ENCODE peak calls at places on chromosomes 7 and 10, in eight cellular contexts. H is neural progenitor cell, M is H1, X is PC-3, U is GM23338, K is GM23248, E is SK-N-SH, J is hepatocyte. P is an unnamed sample. For H3K36me3, the result is how much of the 10 kb centered on the place peaks cover.

GRCh38 chr7:105642264-105642663 is 61.0 kb upstream of the EFCAB10 start:
- DNase-seq in H (no peak), M (no peak), X (no peak), U (no peak), K (no peak), E (no peak), J (no peak), P (no peak)

GRCh38 chr10:87763086-87763861 is 54.8 kb downstream of the ATAD1 start:
- DNase-seq in H (no peak), M (no peak), X (no peak), U (no peak), K (no peak), E (no peak), J (no peak), P (no peak)

GRCh38 chr7:1027285-1028043 is 16.9 kb upstream of the GPR146 start:
- DNase-seq in H (peak), M (peak), X (peak), U (peak), K (peak), E (peak), J (peak), P (peak)

GRCh38 chr10:56116684-56117083 is 244.4 kb downstream of the ZWINT start:
- DNase-seq in H (peak), M (no peak), X (peak), U (peak), K (no peak), E (peak), J (peak), P (no peak)

GRCh38 chr7:52161483-52161882 is 844.9 kb upstream of the COBL start:
- DNase-seq in H (no peak), M (no peak), X (no peak), U (no peak), K (no peak), E (no peak), J (no peak), P (no peak)

GRCh38 chr10:107579970-107580369 is 415.5 kb upstream of the SORCS1 start:
- DNase-seq in H (no peak), M (no peak), X (peak), U (no peak), K (no peak), E (no peak), J (no peak), P (no peak)

GRCh38 chr10:119413738-119414611 is 128.5 kb downstream of the RGS10 start:
- DNase-seq in H (no peak), M (no peak), X (no peak), U (no peak), K (no peak), E (no peak), J (peak), P (no peak)

GRCh38 chr10:93445097-93445960 is 36.8 kb downstream of the MYOF start:
- DNase-seq in H (peak), M (peak), X (peak), U (peak), K (peak), E (peak), J (peak), P (peak)

GRCh38 chr7:147541261-147541660 is 1049.3 kb upstream of the C7orf33 start:
- DNase-seq in H (no peak), M (no peak), X (no peak), U (no peak), K (no peak), E (no peak), J (no peak), P (no peak)

GRCh38 chr7:155230169-155230593 is 67.5 kb upstream of the INSIG1 start:
- DNase-seq in H (peak), M (no peak), X (peak), U (peak), K (peak), E (no peak), J (peak), P (no peak)

GRCh38 chr7:129169171-129169643 is 19.2 kb upstream of the SMO start:
- DNase-seq in H (peak), M (peak), X (no peak), U (peak), K (peak), E (no peak), J (peak), P (no peak)

GRCh38 chr10:77371421-77371820 is 266.2 kb downstream of the KCNMA1 start:
- DNase-seq in H (no peak), M (no peak), X (no peak), U (no peak), K (no peak), E (no peak), J (no peak), P (no peak)

GRCh38 chr10:65802391-65802790 is 1123.4 kb upstream of the LRRTM3 start:
- DNase-seq in H (no peak), M (no peak), X (no peak), U (no peak), K (no peak), E (no peak), J (no peak), P (no peak)

GRCh38 chr10:77636967-77637473 is 588 bp downstream of the KCNMA1 start:
- DNase-seq in H (peak), M (peak), X (no peak), U (no peak), K (peak), E (peak), J (no peak), P (no peak)

GRCh38 chr7:70728873-70729552 is 402.9 kb upstream of the GALNT17 start:
- DNase-seq in H (peak), M (peak), X (no peak), U (peak), K (no peak), E (no peak), J (peak), P (no peak)

GRCh38 chr7:109836016-109836415 is 1254.9 kb upstream of the LRRN3 start:
- DNase-seq in H (no peak), M (no peak), X (no peak), U (no peak), K (no peak), E (no peak), J (no peak), P (no peak)

GRCh38 chr10:14603539-14604102 is 171.1 kb downstream of the FAM107B start:
- DNase-seq in H (peak), M (peak), X (peak), U (peak), K (peak), E (peak), J (peak), P (peak)

GRCh38 chr7:108459922-108460551 is 3.8 kb upstream of the NRCAM start:
- DNase-seq in H (peak), M (no peak), X (peak), U (peak), K (peak), E (peak), J (peak), P (peak)

GRCh38 chr10:128274938-128275337 is 148.7 kb upstream of the MKI67 start:
- DNase-seq in H (no peak), M (no peak), X (peak), U (no peak), K (peak), E (no peak), J (peak), P (no peak)

GRCh38 chr7:71735961-71736556 is 604.1 kb downstream of the GALNT17 start:
- DNase-seq in H (peak), M (peak), X (peak), U (peak), K (peak), E (peak), J (peak), P (peak)

GRCh38 chr10:126137557-126138221 is 241.3 kb downstream of the FANK1 start:
- DNase-seq in H (no peak), M (no peak), X (no peak), U (no peak), K (peak), E (no peak), J (no peak), P (no peak)

GRCh38 chr10:132519382-132520146 is 18.0 kb upstream of the INPP5A start:
- DNase-seq in H (no peak), M (no peak), X (no peak), U (no peak), K (no peak), E (no peak), J (no peak), P (no peak)

GRCh38 chr7:134660961-134661376 is 14.3 kb downstream of the BPGM start:
- DNase-seq in H (no peak), M (no peak), X (no peak), U (no peak), K (peak), E (no peak), J (no peak), P (no peak)

GRCh38 chr10:127117125-127117524 is 79.3 kb downstream of the INSYN2A start:
- DNase-seq in H (peak), M (peak), X (peak), U (peak), K (peak), E (no peak), J (peak), P (peak)

GRCh38 chr7:108002726-108003590 is at the start of gene LAMB1:
- DNase-seq in H (peak), M (peak), X (peak), U (peak), K (peak), E (peak), J (peak), P (no peak)

GRCh38 chr7:142391191-142391992 is 133.5 kb upstream of the PRSS58 start:
- DNase-seq in H (peak), M (peak), X (peak), U (peak), K (peak), E (no peak), J (peak), P (no peak)

GRCh38 chr7:48443051-48443450 is 271.8 kb downstream of the ABCA13 start:
- DNase-seq in H (no peak), M (no peak), X (no peak), U (no peak), K (no peak), E (no peak), J (no peak), P (no peak)

GRCh38 chr7:42671627-42672026 is 240.2 kb downstream of the C7orf25 start:
- DNase-seq in H (no peak), M (no peak), X (peak), U (no peak), K (peak), E (no peak), J (no peak), P (no peak)

GRCh38 chr10:16367899-16368298 is 68.9 kb upstream of the PTER start:
- DNase-seq in H (no peak), M (no peak), X (no peak), U (no peak), K (no peak), E (no peak), J (no peak), P (no peak)

GRCh38 chr10:75048669-75049098 is 62.8 kb upstream of the SAMD8 start:
- DNase-seq in H (no peak), M (no peak), X (no peak), U (no peak), K (peak), E (no peak), J (peak), P (no peak)

GRCh38 chr10:14374745-14375445 is 44.2 kb upstream of the FRMD4A start:
- DNase-seq in H (no peak), M (no peak), X (no peak), U (no peak), K (no peak), E (no peak), J (no peak), P (no peak)

GRCh38 chr10:117983961-117984360 is 62.8 kb downstream of the RAB11FIP2 start:
- DNase-seq in H (no peak), M (no peak), X (no peak), U (no peak), K (no peak), E (no peak), J (no peak), P (no peak)

GRCh38 chr7:99631311-99632109 is 14.8 kb downstream of the ZSCAN25 start:
- DNase-seq in H (peak), M (no peak), X (peak), U (peak), K (peak), E (no peak), J (peak), P (peak)

GRCh38 chr7:1950623-1951523 is 280.8 kb downstream of the ELFN1 start:
- DNase-seq in H (no peak), M (no peak), X (no peak), U (no peak), K (no peak), E (peak), J (no peak), P (no peak)

DNA sequence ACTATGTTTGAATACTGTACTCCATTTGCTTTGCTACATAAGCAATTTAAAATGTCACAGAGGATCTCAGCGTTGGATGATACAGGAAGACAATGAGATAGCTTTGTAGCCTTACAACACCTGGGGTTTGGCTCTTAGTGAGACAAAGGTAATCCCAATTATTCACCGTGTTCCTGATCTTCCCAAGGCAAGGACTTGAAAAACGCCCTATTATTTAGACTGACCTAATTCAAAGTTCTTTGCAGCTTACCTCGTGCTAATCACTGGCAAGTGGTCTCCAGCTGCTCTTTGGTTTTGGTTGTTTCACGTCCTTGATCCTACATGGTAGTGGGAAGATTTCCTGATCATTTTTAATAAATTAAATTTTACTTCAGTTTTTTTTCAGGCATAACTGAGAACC is 23.0 kb upstream of the C7orf33 start:
- DNase-seq in H (peak), M (no peak), X (no peak), U (peak), K (no peak), E (no peak), J (no peak), P (no peak)
- H3K27ac ChIP-seq in H (no peak), M (no peak), X (no peak), U (no peak), K (no peak), E (no peak), J (no peak), P (no peak)

GRCh38 chr7:36409180-36409579 is 19.5 kb downstream of the ANLN start:
- DNase-seq in H (no peak), M (no peak), X (no peak), U (no peak), K (no peak), E (no peak), J (no peak), P (no peak)

GRCh38 chr7:36420307-36420706 is 30.6 kb downstream of the ANLN start:
- DNase-seq in H (no peak), M (no peak), X (no peak), U (no peak), K (no peak), E (no peak), J (no peak), P (no peak)

GRCh38 chr7:36416251-36416650 is 26.6 kb downstream of the ANLN start:
- DNase-seq in H (no peak), M (no peak), X (no peak), U (no peak), K (no peak), E (no peak), J (no peak), P (no peak)

DNA sequence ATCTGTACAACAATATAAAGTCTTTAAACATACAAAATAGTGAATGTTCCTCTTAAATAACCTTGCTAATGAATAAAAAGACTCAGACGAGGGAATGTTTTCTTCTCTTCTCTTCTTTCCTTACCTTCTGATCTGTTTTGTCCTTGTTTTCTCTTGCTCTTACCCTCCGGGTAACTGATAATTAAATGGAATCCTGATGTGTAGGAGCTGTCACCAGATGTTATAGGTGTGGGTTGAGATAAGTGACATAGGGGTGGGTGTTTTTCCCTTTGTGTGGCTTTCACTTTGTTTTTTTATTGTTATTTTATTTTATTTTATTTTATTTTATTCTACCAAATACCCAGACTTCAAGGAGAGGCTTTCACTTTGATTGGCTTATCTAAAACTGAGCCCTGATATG is 25.4 kb downstream of the ANLN start:
- DNase-seq in H (no peak), M (no peak), X (no peak), U (no peak), K (no peak), E (no peak), J (no peak), P (no peak)
- H3K36me3 ChIP-seq in H (under half), M (under half), X (half or more), U (under half), K (under half), E (half or more), J (under half), P (half or more)

DNA sequence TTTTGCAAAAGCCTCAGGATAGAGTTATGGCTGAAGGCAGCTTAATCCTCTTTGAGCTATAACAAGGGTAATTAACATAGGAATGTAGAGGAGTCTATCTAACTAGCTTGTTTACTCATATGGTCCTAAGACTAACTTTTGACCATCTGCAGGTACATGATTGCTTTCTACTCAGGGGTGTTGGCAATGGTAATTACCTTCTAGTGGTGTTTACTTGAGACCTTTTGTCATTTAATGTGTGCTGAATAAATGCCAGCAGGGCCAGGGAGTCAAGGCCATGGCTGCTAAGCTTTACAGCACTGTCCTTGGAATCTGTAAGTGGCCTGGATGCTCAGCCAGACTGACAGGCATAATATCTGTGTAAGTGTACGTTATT is 1325.0 kb downstream of the XPNPEP1 start:
- DNase-seq in H (no peak), M (peak), X (no peak), U (peak), K (no peak), E (no peak), J (no peak), P (no peak)
- H2AFZ ChIP-seq in H (no peak), M (no peak), X (no peak), U (no peak), K (no peak), E (no peak), J (no peak), P (no peak)

GRCh38 chr7:9242604-9243003 is 809.2 kb downstream of the NXPH1 start:
- DNase-seq in H (no peak), M (no peak), X (no peak), U (no peak), K (no peak), E (no peak), J (no peak), P (no peak)
- H3K27ac ChIP-seq in H (no peak), M (no peak), X (no peak), U (no peak), K (no peak), E (no peak), J (no peak), P (no peak)

GRCh38 chr7:6148724-6149360 is 117.7 kb downstream of the ANKRD61 start:
- DNase-seq in H (no peak), M (no peak), X (no peak), U (no peak), K (no peak), E (no peak), J (no peak), P (no peak)

GRCh38 chr7:6154542-6155404 is 117.7 kb downstream of the CYTH3 start:
- DNase-seq in H (no peak), M (no peak), X (no peak), U (no peak), K (no peak), E (peak), J (no peak), P (no peak)

GRCh38 chr7:6149996-6150395 is 118.8 kb downstream of the ANKRD61 start:
- DNase-seq in H (no peak), M (no peak), X (no peak), U (no peak), K (no peak), E (no peak), J (no peak), P (no peak)

GRCh38 chr7:6153646-6154541 is 118.5 kb downstream of the CYTH3 start:
- DNase-seq in H (no peak), M (no peak), X (no peak), U (no peak), K (no peak), E (no peak), J (no peak), P (no peak)

GRCh38 chr7:6151994-6152735 is 120.3 kb downstream of the CYTH3 start:
- DNase-seq in H (no peak), M (no peak), X (no peak), U (no peak), K (no peak), E (no peak), J (no peak), P (no peak)
- H3K36me3 ChIP-seq in H (under half), M (under half), X (under half), U (under half), K (under half), E (half or more), J (under half), P (half or more)

GRCh38 chr7:64878684-64879083 is 24.4 kb upstream of the ZNF273 start:
- DNase-seq in H (no peak), M (no peak), X (no peak), U (no peak), K (peak), E (peak), J (no peak), P (no peak)

GRCh38 chr7:64875258-64875657 is 27.8 kb upstream of the ZNF273 start:
- DNase-seq in H (no peak), M (peak), X (no peak), U (no peak), K (no peak), E (no peak), J (no peak), P (no peak)

GRCh38 chr7:64877714-64878610 is 25.1 kb upstream of the ZNF273 start:
- DNase-seq in H (no peak), M (no peak), X (no peak), U (no peak), K (no peak), E (peak), J (no peak), P (no peak)

GRCh38 chr7:64875658-64876406 is 27.2 kb upstream of the ZNF273 start:
- DNase-seq in H (no peak), M (no peak), X (no peak), U (no peak), K (no peak), E (peak), J (no peak), P (no peak)

DNA sequence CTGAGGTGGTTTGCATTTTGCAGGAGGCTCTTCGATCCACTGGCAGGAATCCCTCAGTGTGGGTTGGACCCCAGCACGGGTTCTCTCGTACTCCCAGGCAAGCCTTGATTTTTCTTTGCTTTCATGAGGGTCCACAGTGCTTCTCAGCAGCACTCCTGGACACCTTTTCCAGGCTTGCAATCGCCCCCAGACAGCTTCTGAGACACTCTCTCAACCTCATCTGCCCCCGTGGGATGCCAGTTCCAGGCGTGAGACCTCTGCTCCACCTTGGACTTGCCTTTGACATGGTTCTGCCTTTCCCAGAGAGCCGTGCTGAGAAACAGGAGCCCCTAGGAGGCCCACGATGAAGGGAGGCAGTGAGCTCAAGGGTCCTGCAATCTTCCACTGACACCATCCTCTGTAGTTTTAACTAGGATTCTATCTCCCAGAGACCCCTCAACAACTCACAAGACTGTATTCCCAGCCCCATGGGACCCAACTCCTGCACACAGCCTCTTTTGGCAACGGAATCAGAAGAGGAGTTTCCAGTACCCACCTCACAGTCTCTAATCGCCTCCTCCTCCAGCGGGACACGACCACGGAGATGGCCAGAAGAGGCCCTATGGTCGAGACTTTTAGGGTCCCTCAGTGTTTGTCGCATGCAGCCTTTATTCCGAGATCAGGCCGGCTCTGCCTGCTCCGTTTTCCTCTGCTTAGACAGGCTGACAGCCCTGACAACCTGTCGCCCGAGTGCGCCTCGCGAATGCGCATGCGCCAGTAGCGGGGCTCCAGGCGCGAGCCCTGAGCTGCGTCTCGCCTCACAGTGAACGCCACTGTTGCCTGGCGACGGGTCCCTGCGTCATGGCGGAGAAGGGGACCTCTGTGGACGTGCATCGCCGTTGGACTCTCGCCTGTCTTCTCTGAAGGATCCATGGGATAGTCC is 26.0 kb upstream of the ZNF273 start:
- DNase-seq in H (peak), M (peak), X (no peak), U (peak), K (peak), E (peak), J (peak), P (no peak)
- H2AFZ ChIP-seq in H (no peak), M (peak), X (no peak), U (peak), K (peak), E (peak), J (no peak), P (no peak)

GRCh38 chr10:30980951-30981616 is 50.6 kb downstream of the ZNF438 start:
- DNase-seq in H (no peak), M (no peak), X (peak), U (no peak), K (peak), E (no peak), J (no peak), P (no peak)
- H3K27ac ChIP-seq in H (no peak), M (no peak), X (no peak), U (no peak), K (no peak), E (no peak), J (no peak), P (no peak)

P was measured in OCI-LY7.